ENCODE peak calls at places on chromosomes 12 and 14, in eight cellular contexts. J is T-helper 2 cell, S is H9, G is neural crest cell, C is left cardiac atrium, N is GM13977, F is hippocampal formation, A is iris pigment epithelial cell. H is an unnamed sample.

GRCh38 chr12:113403435-113404415 is at the start of gene SDS:
- DNase-seq in J (no peak), S (no peak), G (no peak), C (peak; percentile 70), N (no peak), F (peak; percentile 53), A (peak; percentile 38), H (peak; percentile 24)

GRCh38 chr12:39626033-39626814 is 6.6 kb upstream of the ABCD2 start:
- DNase-seq in J (no peak), S (peak; percentile 84), G (no peak), C (no peak), N (no peak), F (no peak), A (no peak), H (no peak)

GRCh38 chr12:96140110-96140509 is 54.1 kb upstream of the ELK3 start:
- DNase-seq in J (no peak), S (no peak), G (no peak), C (no peak), N (no peak), F (no peak), A (peak; percentile 91), H (peak; percentile 59)

GRCh38 chr12:25972783-25973182 is 14.3 kb downstream of the RASSF8 start:
- DNase-seq in J (no peak), S (no peak), G (no peak), C (no peak), N (no peak), F (no peak), A (peak; percentile 83), H (peak; percentile 79)

GRCh38 chr12:108629824-108630476 is 3.7 kb downstream of the SELPLG start:
- DNase-seq in J (peak; percentile 29), S (no peak), G (no peak), C (peak; percentile 61), N (no peak), F (no peak), A (peak; percentile 91), H (peak; percentile 87)

GRCh38 chr14:37422748-37423147 is 172.3 kb downstream of the FOXA1 start:
- DNase-seq in J (no peak), S (no peak), G (no peak), C (no peak), N (no peak), F (no peak), A (no peak), H (no peak)

GRCh38 chr12:47079894-47080724 is at the start of gene AMIGO2:
- DNase-seq in J (peak; percentile 15), S (peak; percentile 65), G (peak; percentile 44), C (peak; percentile 81), N (peak; percentile 51), F (no peak), A (peak; percentile 54), H (peak; percentile 54)

GRCh38 chr12:113751513-113751912 is 214.6 kb downstream of the RBM19 start:
- DNase-seq in J (no peak), S (no peak), G (no peak), C (no peak), N (no peak), F (no peak), A (no peak), H (no peak)

GRCh38 chr12:111673503-111673902 is 12.3 kb downstream of the BRAP start:
- DNase-seq in J (no peak), S (no peak), G (no peak), C (no peak), N (no peak), F (no peak), A (peak; percentile 37), H (peak; percentile 31)

H was measured in IMR-90.